ENCODE peak calls at places on chromosomes 4 and X, in nine cellular contexts. One of them, this sample, is unnamed. For H3K9me3, the result is how much of the 10 kb centered on the place peaks cover.

GRCh38 chr4:13289391-13289790 is 194.7 kb downstream of the RAB28 start:
- DNase-seq in H1: no peak
- DNase-seq in sigmoid colon: no peak
- DNase-seq in suprapubic skin: no peak
- DNase-seq in stomach: no peak
- DNase-seq in K562: no peak
- DNase-seq in HCT116: no peak
- DNase-seq in HepG2: no peak
- DNase-seq in GM12878: no peak
- DNase-seq in this sample: no peak

GRCh38 chrX:8721536-8721935 is 10.4 kb downstream of the ANOS1 start:
- DNase-seq in H1: no peak
- DNase-seq in sigmoid colon: no peak
- DNase-seq in suprapubic skin: no peak
- DNase-seq in stomach: no peak
- DNase-seq in K562: no peak
- DNase-seq in HCT116: no peak
- DNase-seq in HepG2: no peak
- DNase-seq in GM12878: no peak
- DNase-seq in this sample: no peak

GRCh38 chr4:150541681-150542080 is 40.3 kb upstream of the MAB21L2 start:
- DNase-seq in H1: no peak
- DNase-seq in sigmoid colon: no peak
- DNase-seq in suprapubic skin: no peak
- DNase-seq in stomach: no peak
- DNase-seq in K562: no peak
- DNase-seq in HCT116: no peak
- DNase-seq in HepG2: no peak
- DNase-seq in GM12878: no peak
- DNase-seq in this sample: no peak

GRCh38 chr4:128776794-128777216 is 32.7 kb upstream of the JADE1 start:
- DNase-seq in H1: no peak
- DNase-seq in sigmoid colon: peak
- DNase-seq in suprapubic skin: no peak
- DNase-seq in stomach: peak
- DNase-seq in K562: no peak
- DNase-seq in HCT116: no peak
- DNase-seq in HepG2: no peak
- DNase-seq in GM12878: no peak
- DNase-seq in this sample: peak

GRCh38 chrX:3791449-3791848 is 78.0 kb upstream of the PRKX start:
- DNase-seq in H1: no peak
- DNase-seq in sigmoid colon: no peak
- DNase-seq in suprapubic skin: no peak
- DNase-seq in stomach: no peak
- DNase-seq in K562: no peak
- DNase-seq in HCT116: no peak
- DNase-seq in HepG2: no peak
- DNase-seq in GM12878: no peak
- DNase-seq in this sample: no peak

GRCh38 chr4:1246111-1246881 is 2.6 kb downstream of the CTBP1 start:
- DNase-seq in H1: no peak
- DNase-seq in sigmoid colon: peak
- DNase-seq in suprapubic skin: peak
- DNase-seq in stomach: no peak
- DNase-seq in K562: peak
- DNase-seq in HCT116: no peak
- DNase-seq in HepG2: no peak
- DNase-seq in GM12878: no peak
- DNase-seq in this sample: peak

GRCh38 chr4:2811830-2812599 is 19.1 kb downstream of the SH3BP2 start:
- DNase-seq in H1: no peak
- DNase-seq in sigmoid colon: peak
- DNase-seq in suprapubic skin: peak
- DNase-seq in stomach: peak
- DNase-seq in K562: no peak
- DNase-seq in HCT116: peak
- DNase-seq in HepG2: peak
- DNase-seq in GM12878: peak
- DNase-seq in this sample: peak

GRCh38 chr4:103197765-103198110 is 405 bp downstream of the CENPE start:
- DNase-seq in H1: no peak
- DNase-seq in sigmoid colon: no peak
- DNase-seq in suprapubic skin: no peak
- DNase-seq in stomach: no peak
- DNase-seq in K562: no peak
- DNase-seq in HCT116: peak
- DNase-seq in HepG2: peak
- DNase-seq in GM12878: no peak
- DNase-seq in this sample: no peak

DNA sequence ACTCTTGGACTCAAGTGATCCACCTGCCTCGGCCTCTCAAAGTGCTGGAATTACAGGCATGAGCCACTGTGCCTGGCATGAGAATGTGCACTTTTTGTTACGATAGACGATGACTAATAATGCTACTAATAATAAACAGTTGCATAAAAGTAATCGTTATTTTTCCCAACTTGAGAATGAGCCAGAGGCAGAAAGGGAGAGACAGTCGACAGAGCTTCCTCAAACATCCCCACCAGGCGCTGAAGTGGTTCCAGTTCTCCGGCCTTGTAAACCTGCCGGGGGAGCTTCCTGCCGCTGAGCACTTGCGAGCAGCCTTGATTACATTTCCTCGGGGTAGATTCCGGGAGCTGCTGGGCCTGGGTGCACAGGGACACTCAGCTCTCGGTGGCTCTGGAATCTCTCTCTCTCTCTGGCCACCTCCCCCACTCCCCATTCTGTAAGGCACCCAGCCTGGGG is 8.9 kb upstream of the HTRA3 start:
- DNase-seq in H1: no peak
- DNase-seq in sigmoid colon: peak
- DNase-seq in suprapubic skin: no peak
- DNase-seq in stomach: no peak
- DNase-seq in K562: no peak
- DNase-seq in HCT116: no peak
- DNase-seq in HepG2: no peak
- DNase-seq in GM12878: no peak
- DNase-seq in this sample: peak
- TF ChIP-seq POLR2AphosphoS5 in H1: no peak
- TF ChIP-seq POLR2AphosphoS5 in sigmoid colon: peak
- TF ChIP-seq POLR2AphosphoS5 in suprapubic skin: no peak
- TF ChIP-seq POLR2AphosphoS5 in stomach: no peak
- TF ChIP-seq POLR2AphosphoS5 in K562: no peak
- TF ChIP-seq POLR2AphosphoS5 in HCT116: no peak
- TF ChIP-seq POLR2AphosphoS5 in HepG2: no peak
- TF ChIP-seq POLR2AphosphoS5 in GM12878: no peak
- TF ChIP-seq POLR2AphosphoS5 in this sample: no peak

DNA sequence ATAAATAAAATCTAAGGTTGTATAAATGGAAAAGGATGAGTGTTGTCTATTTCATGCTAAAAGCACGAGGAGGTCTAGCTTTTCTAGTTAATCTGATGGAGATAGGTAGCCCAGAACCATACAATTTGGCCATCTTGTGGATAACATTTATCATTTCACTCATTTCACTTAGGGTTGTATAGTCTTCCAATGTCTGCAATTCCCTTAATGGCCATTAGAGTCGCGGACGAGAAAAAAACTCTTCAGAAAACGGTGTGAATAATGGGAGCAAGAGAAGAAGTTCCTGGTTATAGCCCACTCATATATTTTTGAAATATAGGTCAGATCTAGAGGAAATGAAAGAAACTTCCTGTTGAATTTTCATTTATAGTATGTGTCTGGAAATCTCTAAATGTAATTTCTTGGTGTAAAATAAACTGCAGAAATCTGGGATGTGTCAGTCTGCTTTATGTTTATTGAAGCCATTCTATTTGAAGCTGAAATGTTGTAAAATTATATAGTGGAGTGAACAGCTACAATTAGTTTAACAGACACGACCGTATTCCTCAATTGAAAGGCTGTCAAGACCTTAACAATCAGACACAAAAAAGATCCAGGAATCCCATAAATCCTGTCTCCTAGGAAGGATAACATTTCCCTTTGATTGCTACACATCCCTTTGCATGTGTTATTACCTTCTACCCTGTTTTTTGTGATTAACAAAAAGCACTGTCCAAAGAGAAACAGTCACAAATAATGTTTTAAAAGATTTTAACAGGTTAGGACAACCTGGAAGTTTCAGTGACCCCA is 47.7 kb upstream of the MGST2 start:
- DNase-seq in H1: no peak
- DNase-seq in sigmoid colon: no peak
- DNase-seq in suprapubic skin: no peak
- DNase-seq in stomach: no peak
- DNase-seq in K562: no peak
- DNase-seq in HCT116: peak
- DNase-seq in HepG2: peak
- DNase-seq in GM12878: no peak
- DNase-seq in this sample: no peak
- H3K9me3 ChIP-seq in H1: under half
- H3K9me3 ChIP-seq in sigmoid colon: under half
- H3K9me3 ChIP-seq in suprapubic skin: under half
- H3K9me3 ChIP-seq in stomach: under half
- H3K9me3 ChIP-seq in K562: under half
- H3K9me3 ChIP-seq in HCT116: under half
- H3K9me3 ChIP-seq in HepG2: under half
- H3K9me3 ChIP-seq in GM12878: under half
- H3K9me3 ChIP-seq in this sample: under half

DNA sequence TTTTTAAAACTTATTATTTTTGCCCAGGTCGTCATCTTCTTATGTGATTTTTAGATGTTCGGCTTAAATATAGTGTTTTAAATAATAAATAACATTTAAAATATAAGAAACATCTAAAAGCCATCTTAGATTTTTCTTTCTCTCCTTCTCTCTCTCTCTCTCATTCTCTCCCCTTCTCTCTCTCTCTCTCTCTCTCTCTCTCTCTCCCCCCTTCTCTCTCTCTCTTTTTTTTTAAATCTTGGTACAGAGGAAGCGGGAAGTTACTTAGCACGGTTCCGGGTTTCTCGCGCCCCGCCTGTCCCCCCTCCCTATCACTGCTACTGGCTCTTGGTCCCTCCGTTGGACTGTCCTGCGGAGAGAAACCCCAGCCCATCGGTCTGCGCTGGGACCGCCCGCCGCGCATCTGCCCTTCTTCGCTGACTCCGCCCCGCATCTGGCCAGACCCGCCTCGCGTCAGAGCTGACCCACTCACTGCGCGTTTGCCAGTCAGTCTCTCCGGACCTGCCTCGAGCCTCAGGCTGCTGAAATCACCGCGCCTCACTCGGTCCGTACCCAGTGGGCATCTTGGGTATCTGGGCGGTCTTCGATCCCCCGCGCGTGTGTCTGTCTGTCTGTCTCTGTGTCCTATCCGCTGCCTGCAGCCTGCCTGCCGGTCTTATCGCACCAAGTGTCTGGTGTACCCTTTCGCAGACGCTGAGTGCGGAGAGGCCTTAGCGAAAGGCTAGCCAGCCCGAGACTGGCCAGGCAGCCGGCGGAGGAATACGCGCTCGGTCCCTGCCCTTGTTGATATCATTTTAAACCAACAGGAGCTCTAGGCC is at the start of gene PABPC5:
- DNase-seq in H1: peak
- DNase-seq in sigmoid colon: peak
- DNase-seq in suprapubic skin: peak
- DNase-seq in stomach: peak
- DNase-seq in K562: no peak
- DNase-seq in HCT116: no peak
- DNase-seq in HepG2: no peak
- DNase-seq in GM12878: no peak
- DNase-seq in this sample: peak
- TF ChIP-seq POLR2AphosphoS5 in H1: no peak
- TF ChIP-seq POLR2AphosphoS5 in sigmoid colon: peak
- TF ChIP-seq POLR2AphosphoS5 in suprapubic skin: no peak
- TF ChIP-seq POLR2AphosphoS5 in stomach: peak
- TF ChIP-seq POLR2AphosphoS5 in K562: no peak
- TF ChIP-seq POLR2AphosphoS5 in HCT116: no peak
- TF ChIP-seq POLR2AphosphoS5 in HepG2: no peak
- TF ChIP-seq POLR2AphosphoS5 in GM12878: no peak
- TF ChIP-seq POLR2AphosphoS5 in this sample: peak

GRCh38 chr4:38493068-38493467 is 170.9 kb upstream of the KLF3 start:
- DNase-seq in H1: no peak
- DNase-seq in sigmoid colon: no peak
- DNase-seq in suprapubic skin: no peak
- DNase-seq in stomach: no peak
- DNase-seq in K562: no peak
- DNase-seq in HCT116: no peak
- DNase-seq in HepG2: no peak
- DNase-seq in GM12878: no peak
- DNase-seq in this sample: no peak

GRCh38 chr4:38488891-38489861 is 174.8 kb upstream of the KLF3 start:
- DNase-seq in H1: peak
- DNase-seq in sigmoid colon: no peak
- DNase-seq in suprapubic skin: no peak
- DNase-seq in stomach: no peak
- DNase-seq in K562: no peak
- DNase-seq in HCT116: no peak
- DNase-seq in HepG2: no peak
- DNase-seq in GM12878: no peak
- DNase-seq in this sample: no peak

GRCh38 chr4:38490753-38491446 is 173.1 kb upstream of the KLF3 start:
- DNase-seq in H1: no peak
- DNase-seq in sigmoid colon: no peak
- DNase-seq in suprapubic skin: no peak
- DNase-seq in stomach: no peak
- DNase-seq in K562: no peak
- DNase-seq in HCT116: no peak
- DNase-seq in HepG2: peak
- DNase-seq in GM12878: no peak
- DNase-seq in this sample: no peak

GRCh38 chr4:38491854-38492478 is 172.0 kb upstream of the KLF3 start:
- DNase-seq in H1: no peak
- DNase-seq in sigmoid colon: no peak
- DNase-seq in suprapubic skin: no peak
- DNase-seq in stomach: no peak
- DNase-seq in K562: no peak
- DNase-seq in HCT116: no peak
- DNase-seq in HepG2: no peak
- DNase-seq in GM12878: no peak
- DNase-seq in this sample: no peak

DNA sequence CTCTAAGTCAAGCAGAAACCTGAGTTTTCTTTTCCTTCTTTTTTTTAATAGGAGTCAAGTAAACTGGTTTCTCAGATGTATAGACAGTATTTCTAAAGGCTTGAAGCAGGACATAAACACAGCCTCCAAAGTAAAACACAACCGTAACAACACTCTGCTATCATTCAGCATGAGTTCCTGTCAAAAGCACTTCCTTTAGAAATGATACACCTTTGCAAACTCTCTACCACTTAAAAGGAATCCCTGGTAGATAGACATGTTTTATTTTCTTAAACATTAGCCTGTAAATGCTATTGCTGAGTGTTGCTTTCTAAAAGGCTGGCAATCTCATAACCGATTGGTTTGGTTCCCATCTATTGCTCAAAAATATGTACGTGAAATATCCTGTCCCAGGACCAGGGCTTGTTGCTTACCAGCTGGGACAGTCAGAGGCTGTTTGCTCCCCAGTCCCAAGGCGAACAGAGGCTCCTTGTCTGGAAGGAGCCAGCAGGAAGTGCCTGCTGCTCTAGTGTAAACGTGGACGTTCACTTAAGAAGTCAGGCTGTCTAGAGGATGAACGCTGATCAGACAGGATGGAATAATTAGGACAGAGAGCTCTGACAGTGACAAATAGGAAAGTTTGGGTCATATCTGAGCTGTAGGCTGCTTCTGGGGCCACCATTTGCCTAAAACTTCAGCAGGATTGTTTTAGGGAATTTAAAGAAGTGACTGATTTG is 173.9 kb upstream of the KLF3 start:
- DNase-seq in H1: no peak
- DNase-seq in sigmoid colon: peak
- DNase-seq in suprapubic skin: no peak
- DNase-seq in stomach: peak
- DNase-seq in K562: no peak
- DNase-seq in HCT116: no peak
- DNase-seq in HepG2: peak
- DNase-seq in GM12878: no peak
- DNase-seq in this sample: peak
- H3K9me3 ChIP-seq in H1: under half
- H3K9me3 ChIP-seq in sigmoid colon: under half
- H3K9me3 ChIP-seq in suprapubic skin: under half
- H3K9me3 ChIP-seq in stomach: under half
- H3K9me3 ChIP-seq in K562: under half
- H3K9me3 ChIP-seq in HCT116: under half
- H3K9me3 ChIP-seq in HepG2: under half
- H3K9me3 ChIP-seq in GM12878: under half
- H3K9me3 ChIP-seq in this sample: under half